ENCODE peak calls at places on chromosome 7, in six cellular contexts. W is PC-9; N is ELR; E is bronchial epithelial cell; F is WTC11; M is CD8-positive, alpha-beta memory T cell. S is an unnamed sample.

GRCh38 chr7:137943132-137943551 is 58.7 kb downstream of the CREB3L2 start:
- DNase-seq in W (no peak), N (no peak), E (no peak), F (peak; percentile 26), M (no peak), S (peak; percentile 64)

GRCh38 chr7:50304158-50304910 is at the start of gene IKZF1:
- DNase-seq in W (no peak), N (no peak), E (peak; percentile 13), F (peak; percentile 50), M (peak; percentile 64), S (peak; percentile 80)

GRCh38 chr7:70607281-70607680 is 524.7 kb upstream of the GALNT17 start:
- DNase-seq in W (no peak), N (no peak), E (peak; percentile 65), F (no peak), M (no peak), S (no peak)

GRCh38 chr7:15175103-15175502 is 272.6 kb upstream of the DGKB start:
- DNase-seq in W (no peak), N (no peak), E (no peak), F (no peak), M (no peak), S (no peak)

GRCh38 chr7:118502235-118502634 is 277.7 kb downstream of the ANKRD7 start:
- DNase-seq in W (no peak), N (no peak), E (no peak), F (no peak), M (no peak), S (no peak)

GRCh38 chr7:102415685-102416225 is 17.6 kb upstream of the ORAI2 start:
- DNase-seq in W (no peak), N (no peak), E (no peak), F (no peak), M (peak; percentile 80), S (no peak)

GRCh38 chr7:34315032-34315431 is 343.0 kb upstream of the NPSR1 start:
- DNase-seq in W (no peak), N (peak; percentile 92), E (peak; percentile 64), F (no peak), M (no peak), S (no peak)

GRCh38 chr7:144629011-144629410 is 206.8 kb downstream of the TPK1 start:
- DNase-seq in W (no peak), N (no peak), E (no peak), F (no peak), M (no peak), S (peak; percentile 54)

GRCh38 chr7:30752484-30752883 is 549 bp downstream of the INMT start:
- DNase-seq in W (no peak), N (no peak), E (no peak), F (no peak), M (no peak), S (no peak)

GRCh38 chr7:80054356-80054755 is 80.3 kb upstream of the GNAI1 start:
- DNase-seq in W (no peak), N (peak; percentile 62), E (peak; percentile 58), F (no peak), M (no peak), S (no peak)

GRCh38 chr7:38276096-38276857 is 2.8 kb upstream of the TARP start:
- DNase-seq in W (no peak), N (no peak), E (no peak), F (no peak), M (no peak), S (no peak)

GRCh38 chr7:44434201-44434600 is 56.3 kb downstream of the NUDCD3 start:
- DNase-seq in W (peak; percentile 28), N (no peak), E (no peak), F (no peak), M (no peak), S (no peak)